ENCODE peak calls at places on chromosomes 2 and 18, in four cellular contexts. B is brain microvascular endothelial cell, G is right cardiac atrium, L is foreskin keratinocyte. H is an unnamed sample.

GRCh38 chr2:197890160-197890559 is 85.8 kb downstream of the PLCL1 start:
- DNase-seq in G (no peak), L (no peak), B (no peak), H (peak; percentile 27)

GRCh38 chr2:74991977-74992376 is 33.5 kb downstream of the POLE4 start:
- DNase-seq in B (peak; percentile 32), G (no peak), L (peak; percentile 76), H (peak; percentile 12)

GRCh38 chr2:88191722-88192042 is 21.5 kb downstream of the THNSL2 start:
- DNase-seq in L (no peak), G (no peak), B (no peak), H (no peak)

GRCh38 chr2:72605836-72606442 is 219.9 kb downstream of the EXOC6B start:
- DNase-seq in L (no peak), G (no peak), B (peak; percentile 24), H (peak; percentile 11)

GRCh38 chr2:63301481-63301880 is 250.9 kb downstream of the OTX1 start:
- DNase-seq in B (no peak), L (no peak), G (no peak), H (no peak)

GRCh38 chr2:53575606-53576360 is 191.8 kb upstream of the CHAC2 start:
- DNase-seq in L (no peak), G (peak; percentile 64), B (peak; percentile 16), H (no peak)

GRCh38 chr2:85536479-85536878 is 2.5 kb upstream of the MAT2A start:
- DNase-seq in B (peak; percentile 73), L (no peak), G (no peak), H (peak; percentile 77)

GRCh38 chr2:34825671-34826070 is 1226.6 kb upstream of the FAM98A start:
- DNase-seq in B (no peak), G (no peak), L (no peak), H (no peak)

GRCh38 chr18:2641638-2642037 is 13.9 kb upstream of the SMCHD1 start:
- DNase-seq in B (no peak), L (no peak), G (no peak), H (no peak)

GRCh38 chr2:200218645-200219044 is 87.8 kb upstream of the SPATS2L start:
- DNase-seq in B (no peak), G (no peak), L (no peak), H (no peak)

GRCh38 chr2:74584088-74584645 is 29.6 kb downstream of the DOK1 start:
- DNase-seq in B (no peak), G (no peak), L (no peak), H (peak; percentile 41)

H was measured in kidney tubule cell.